ENCODE peak calls at places on chromosomes 1 and 21, in eight cellular contexts. One of them, this sample, is unnamed.

GRCh38 chr1:43636006-43636641 is 13.8 kb upstream of the KDM4A start:
- DNase-seq in astrocyte of the spinal cord: no peak
- DNase-seq in CD4-positive, alpha-beta T cell: no peak
- DNase-seq in AG04450: no peak
- DNase-seq in GM13977: no peak
- DNase-seq in esophagus squamous epithelium: no peak
- DNase-seq in hepatocyte: no peak
- DNase-seq in BE2C: no peak
- DNase-seq in this sample: no peak

GRCh38 chr1:169109561-169110134 is 3.2 kb downstream of the ATP1B1 start:
- DNase-seq in BE2C: peak; percentile 76
- DNase-seq in esophagus squamous epithelium: no peak
- DNase-seq in astrocyte of the spinal cord: peak; percentile 87
- DNase-seq in AG04450: peak; percentile 51
- DNase-seq in CD4-positive, alpha-beta T cell: no peak
- DNase-seq in GM13977: no peak
- DNase-seq in hepatocyte: peak; percentile 93
- DNase-seq in this sample: peak; percentile 29

GRCh38 chr21:35075546-35075945 is 26.4 kb upstream of the RUNX1 start:
- DNase-seq in astrocyte of the spinal cord: peak; percentile 46
- DNase-seq in esophagus squamous epithelium: no peak
- DNase-seq in hepatocyte: peak; percentile 45
- DNase-seq in CD4-positive, alpha-beta T cell: no peak
- DNase-seq in BE2C: no peak
- DNase-seq in AG04450: no peak
- DNase-seq in GM13977: no peak
- DNase-seq in this sample: no peak

GRCh38 chr1:74504125-74505065 is 8.0 kb downstream of the LRRC53 start:
- DNase-seq in astrocyte of the spinal cord: peak; percentile 55
- DNase-seq in GM13977: peak; percentile 37
- DNase-seq in AG04450: peak; percentile 13
- DNase-seq in CD4-positive, alpha-beta T cell: peak; percentile 8
- DNase-seq in esophagus squamous epithelium: no peak
- DNase-seq in hepatocyte: peak; percentile 76
- DNase-seq in BE2C: peak; percentile 65
- DNase-seq in this sample: peak; percentile 82

GRCh38 chr1:159955456-159955855 is 1.4 kb upstream of the SLAMF9 start:
- DNase-seq in CD4-positive, alpha-beta T cell: no peak
- DNase-seq in astrocyte of the spinal cord: no peak
- DNase-seq in hepatocyte: no peak
- DNase-seq in GM13977: no peak
- DNase-seq in esophagus squamous epithelium: no peak
- DNase-seq in AG04450: no peak
- DNase-seq in BE2C: no peak
- DNase-seq in this sample: no peak

GRCh38 chr1:18972531-18972930 is 16.1 kb upstream of the IFFO2 start:
- DNase-seq in esophagus squamous epithelium: no peak
- DNase-seq in BE2C: no peak
- DNase-seq in astrocyte of the spinal cord: peak; percentile 53
- DNase-seq in CD4-positive, alpha-beta T cell: no peak
- DNase-seq in GM13977: no peak
- DNase-seq in AG04450: no peak
- DNase-seq in hepatocyte: no peak
- DNase-seq in this sample: no peak

GRCh38 chr21:42535602-42536171 is 22.0 kb downstream of the SLC37A1 start:
- DNase-seq in AG04450: no peak
- DNase-seq in astrocyte of the spinal cord: no peak
- DNase-seq in GM13977: peak; percentile 78
- DNase-seq in esophagus squamous epithelium: no peak
- DNase-seq in CD4-positive, alpha-beta T cell: no peak
- DNase-seq in BE2C: no peak
- DNase-seq in hepatocyte: no peak
- DNase-seq in this sample: no peak

GRCh38 chr1:213457733-213458132 is 406.7 kb downstream of the RPS6KC1 start:
- DNase-seq in astrocyte of the spinal cord: no peak
- DNase-seq in hepatocyte: no peak
- DNase-seq in AG04450: no peak
- DNase-seq in esophagus squamous epithelium: no peak
- DNase-seq in GM13977: no peak
- DNase-seq in CD4-positive, alpha-beta T cell: no peak
- DNase-seq in BE2C: no peak
- DNase-seq in this sample: no peak

GRCh38 chr1:216847385-216848036 is 124.3 kb upstream of the ESRRG start:
- DNase-seq in hepatocyte: no peak
- DNase-seq in GM13977: no peak
- DNase-seq in BE2C: peak; percentile 43
- DNase-seq in CD4-positive, alpha-beta T cell: no peak
- DNase-seq in astrocyte of the spinal cord: peak; percentile 46
- DNase-seq in AG04450: peak; percentile 7
- DNase-seq in esophagus squamous epithelium: no peak
- DNase-seq in this sample: no peak

GRCh38 chr1:56825436-56825835 is 6.2 kb upstream of the FYB2 start:
- DNase-seq in astrocyte of the spinal cord: no peak
- DNase-seq in hepatocyte: no peak
- DNase-seq in esophagus squamous epithelium: no peak
- DNase-seq in CD4-positive, alpha-beta T cell: no peak
- DNase-seq in BE2C: no peak
- DNase-seq in AG04450: no peak
- DNase-seq in GM13977: no peak
- DNase-seq in this sample: no peak

GRCh38 chr21:32844653-32845443 is 73.3 kb upstream of the PAXBP1 start:
- DNase-seq in hepatocyte: peak; percentile 19
- DNase-seq in AG04450: no peak
- DNase-seq in BE2C: no peak
- DNase-seq in CD4-positive, alpha-beta T cell: no peak
- DNase-seq in GM13977: no peak
- DNase-seq in astrocyte of the spinal cord: peak; percentile 45
- DNase-seq in esophagus squamous epithelium: no peak
- DNase-seq in this sample: no peak
- TF ChIP-seq CTCF in hepatocyte: no peak
- TF ChIP-seq CTCF in AG04450: no peak
- TF ChIP-seq CTCF in BE2C: peak; percentile 5
- TF ChIP-seq CTCF in CD4-positive, alpha-beta T cell: no peak
- TF ChIP-seq CTCF in GM13977: no peak
- TF ChIP-seq CTCF in astrocyte of the spinal cord: peak; percentile 20
- TF ChIP-seq CTCF in esophagus squamous epithelium: no peak
- TF ChIP-seq CTCF in this sample: no peak

GRCh38 chr21:15815285-15815684 is 85.5 kb downstream of the USP25 start:
- DNase-seq in esophagus squamous epithelium: no peak
- DNase-seq in astrocyte of the spinal cord: no peak
- DNase-seq in BE2C: no peak
- DNase-seq in CD4-positive, alpha-beta T cell: no peak
- DNase-seq in AG04450: no peak
- DNase-seq in GM13977: no peak
- DNase-seq in hepatocyte: no peak
- DNase-seq in this sample: no peak
- TF ChIP-seq CTCF in esophagus squamous epithelium: no peak
- TF ChIP-seq CTCF in astrocyte of the spinal cord: no peak
- TF ChIP-seq CTCF in BE2C: no peak
- TF ChIP-seq CTCF in CD4-positive, alpha-beta T cell: no peak
- TF ChIP-seq CTCF in AG04450: no peak
- TF ChIP-seq CTCF in GM13977: no peak
- TF ChIP-seq CTCF in hepatocyte: no peak
- TF ChIP-seq CTCF in this sample: no peak

DNA sequence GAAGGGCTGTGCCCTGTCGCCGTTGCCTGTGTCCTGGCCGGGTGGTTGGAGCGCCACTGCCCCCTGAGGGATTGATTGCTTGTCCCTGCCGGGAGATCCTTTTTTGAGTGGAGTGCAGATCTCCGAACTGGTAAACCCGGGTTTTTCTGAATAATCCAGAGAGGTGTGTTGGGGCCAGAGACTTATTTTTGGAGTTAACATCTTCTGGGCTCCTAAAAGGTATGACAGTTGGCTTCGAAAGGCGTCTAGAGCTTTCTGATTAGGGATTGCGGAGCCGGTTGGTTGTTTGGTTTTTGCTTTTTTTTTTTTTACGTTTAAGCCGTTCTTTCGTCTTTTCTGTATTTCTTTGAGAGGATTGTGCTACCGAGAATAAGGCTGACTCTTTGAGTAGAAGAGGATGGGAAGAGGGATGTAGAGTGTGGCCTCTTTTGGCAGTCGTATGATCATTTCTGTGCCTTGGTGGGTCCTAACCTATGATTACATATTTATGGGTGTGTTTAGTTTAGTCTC is 756 bp downstream of the RLF start:
- DNase-seq in BE2C: no peak
- DNase-seq in GM13977: peak; percentile 27
- DNase-seq in hepatocyte: no peak
- DNase-seq in esophagus squamous epithelium: no peak
- DNase-seq in CD4-positive, alpha-beta T cell: peak; percentile 11
- DNase-seq in astrocyte of the spinal cord: no peak
- DNase-seq in AG04450: no peak
- DNase-seq in this sample: no peak
- TF ChIP-seq CTCF in BE2C: peak; percentile 7
- TF ChIP-seq CTCF in GM13977: no peak
- TF ChIP-seq CTCF in hepatocyte: no peak
- TF ChIP-seq CTCF in esophagus squamous epithelium: no peak
- TF ChIP-seq CTCF in CD4-positive, alpha-beta T cell: no peak
- TF ChIP-seq CTCF in astrocyte of the spinal cord: no peak
- TF ChIP-seq CTCF in AG04450: peak; percentile 7
- TF ChIP-seq CTCF in this sample: no peak

GRCh38 chr1:233025156-233025555 is 74.7 kb downstream of the NTPCR start:
- DNase-seq in esophagus squamous epithelium: no peak
- DNase-seq in astrocyte of the spinal cord: peak; percentile 23
- DNase-seq in GM13977: peak; percentile 24
- DNase-seq in BE2C: peak; percentile 71
- DNase-seq in AG04450: no peak
- DNase-seq in hepatocyte: peak; percentile 72
- DNase-seq in CD4-positive, alpha-beta T cell: no peak
- DNase-seq in this sample: peak; percentile 60
- TF ChIP-seq CTCF in esophagus squamous epithelium: peak; percentile 46
- TF ChIP-seq CTCF in astrocyte of the spinal cord: peak; percentile 65
- TF ChIP-seq CTCF in GM13977: peak; percentile 44
- TF ChIP-seq CTCF in BE2C: peak; percentile 85
- TF ChIP-seq CTCF in AG04450: peak; percentile 42
- TF ChIP-seq CTCF in hepatocyte: peak; percentile 58
- TF ChIP-seq CTCF in CD4-positive, alpha-beta T cell: no peak
- TF ChIP-seq CTCF in this sample: peak; percentile 44

GRCh38 chr1:61337981-61338848 is 255.9 kb downstream of the NFIA start:
- DNase-seq in AG04450: no peak
- DNase-seq in astrocyte of the spinal cord: peak; percentile 96
- DNase-seq in hepatocyte: peak; percentile 78
- DNase-seq in BE2C: peak; percentile 50
- DNase-seq in GM13977: no peak
- DNase-seq in esophagus squamous epithelium: no peak
- DNase-seq in CD4-positive, alpha-beta T cell: no peak
- DNase-seq in this sample: peak; percentile 22
- TF ChIP-seq CTCF in AG04450: peak; percentile 62
- TF ChIP-seq CTCF in astrocyte of the spinal cord: peak; percentile 65
- TF ChIP-seq CTCF in hepatocyte: peak; percentile 71
- TF ChIP-seq CTCF in BE2C: peak; percentile 66
- TF ChIP-seq CTCF in GM13977: peak; percentile 26
- TF ChIP-seq CTCF in esophagus squamous epithelium: peak; percentile 80
- TF ChIP-seq CTCF in CD4-positive, alpha-beta T cell: no peak
- TF ChIP-seq CTCF in this sample: peak; percentile 25

GRCh38 chr1:207470927-207471326 is 16.8 kb downstream of the CR2 start:
- DNase-seq in AG04450: no peak
- DNase-seq in BE2C: no peak
- DNase-seq in esophagus squamous epithelium: no peak
- DNase-seq in astrocyte of the spinal cord: no peak
- DNase-seq in hepatocyte: no peak
- DNase-seq in GM13977: no peak
- DNase-seq in CD4-positive, alpha-beta T cell: no peak
- DNase-seq in this sample: no peak
- TF ChIP-seq CTCF in AG04450: no peak
- TF ChIP-seq CTCF in BE2C: no peak
- TF ChIP-seq CTCF in esophagus squamous epithelium: no peak
- TF ChIP-seq CTCF in astrocyte of the spinal cord: no peak
- TF ChIP-seq CTCF in hepatocyte: no peak
- TF ChIP-seq CTCF in GM13977: no peak
- TF ChIP-seq CTCF in CD4-positive, alpha-beta T cell: no peak
- TF ChIP-seq CTCF in this sample: no peak

This sample was measured in glutamatergic neuron.